ENCODE peak calls at places on chromosomes 16 and 17, in six cellular contexts. X is AG04450, F is M059J, P is stromal cell of bone marrow, A is cardiac muscle cell, Z is A549. S is an unnamed sample.

GRCh38 chr16:88393571-88393970 is 10.8 kb downstream of the ZNF469 start:
- DNase-seq in X (no peak), F (no peak), P (no peak), A (no peak), Z (no peak), S (no peak)

GRCh38 chr16:85565796-85566501 is 47.2 kb upstream of the GSE1 start:
- DNase-seq in X (no peak), F (no peak), P (no peak), A (no peak), Z (no peak), S (no peak)

GRCh38 chr17:1078062-1078711 is 81.3 kb downstream of the TIMM22 start:
- DNase-seq in X (no peak), F (no peak), P (no peak), A (no peak), Z (no peak), S (no peak)

GRCh38 chr17:50133028-50133768 is 3.2 kb upstream of the SAMD14 start:
- DNase-seq in X (no peak), F (peak; percentile 86), P (no peak), A (no peak), Z (peak; percentile 67), S (no peak)

GRCh38 chr16:23907457-23907902 is 71.7 kb downstream of the PRKCB start:
- DNase-seq in X (no peak), F (no peak), P (no peak), A (no peak), Z (no peak), S (no peak)

GRCh38 chr17:13601776-13602551 is at the start of gene HS3ST3A1:
- DNase-seq in X (peak; percentile 65), F (no peak), P (peak; percentile 44), A (peak; percentile 87), Z (no peak), S (peak; percentile 72)

GRCh38 chr16:26665166-26665939 is 401.4 kb upstream of the C16orf82 start:
- DNase-seq in X (no peak), F (no peak), P (no peak), A (no peak), Z (no peak), S (no peak)

GRCh38 chr16:3855142-3855541 is 25.4 kb downstream of the CREBBP start:
- DNase-seq in X (no peak), F (no peak), P (no peak), A (no peak), Z (no peak), S (no peak)

GRCh38 chr16:53892155-53892554 is 188.2 kb downstream of the FTO start:
- DNase-seq in X (peak; percentile 49), F (peak; percentile 57), P (peak; percentile 58), A (peak; percentile 58), Z (peak; percentile 62), S (no peak)

GRCh38 chr16:50694206-50694605 is 800 bp downstream of the NOD2 start:
- DNase-seq in X (no peak), F (no peak), P (no peak), A (no peak), Z (no peak), S (no peak)

GRCh38 chr17:40727447-40728231 is 24.1 kb upstream of the KRT24 start:
- DNase-seq in X (peak; percentile 23), F (peak; percentile 87), P (peak; percentile 69), A (no peak), Z (no peak), S (peak; percentile 26)

GRCh38 chr17:1611715-1612114 is 16.9 kb downstream of the SLC43A2 start:
- DNase-seq in X (no peak), F (no peak), P (no peak), A (no peak), Z (no peak), S (no peak)

GRCh38 chr17:35293151-35293837 is 50.4 kb downstream of the SLFN5 start:
- DNase-seq in X (no peak), F (no peak), P (no peak), A (no peak), Z (no peak), S (no peak)

S was measured in retinal pigment epithelial cell.